ENCODE peak calls at places on chromosomes 16 and 17, in five cellular contexts. One of them, this sample, is unnamed.

GRCh38 chr16:70569752-70570151 is 46.1 kb downstream of the SF3B3 start:
- DNase-seq in AG09309: no peak
- DNase-seq in choroid plexus epithelial cell: no peak
- DNase-seq in esophagus squamous epithelium: no peak
- DNase-seq in endothelial cell of umbilical vein: no peak
- DNase-seq in this sample: no peak

GRCh38 chr17:73237714-73238113 is 24.0 kb downstream of the CPSF4L start:
- DNase-seq in AG09309: no peak
- DNase-seq in choroid plexus epithelial cell: no peak
- DNase-seq in esophagus squamous epithelium: no peak
- DNase-seq in endothelial cell of umbilical vein: no peak
- DNase-seq in this sample: no peak

GRCh38 chr16:1152651-1153259 is at the start of gene CACNA1H:
- DNase-seq in AG09309: no peak
- DNase-seq in choroid plexus epithelial cell: no peak
- DNase-seq in esophagus squamous epithelium: no peak
- DNase-seq in endothelial cell of umbilical vein: no peak
- DNase-seq in this sample: no peak

GRCh38 chr17:34797724-34798123 is 163.5 kb downstream of the CCT6B start:
- DNase-seq in AG09309: no peak
- DNase-seq in choroid plexus epithelial cell: peak; percentile 7
- DNase-seq in esophagus squamous epithelium: no peak
- DNase-seq in endothelial cell of umbilical vein: peak; percentile 5
- DNase-seq in this sample: no peak

GRCh38 chr17:3039748-3040147 is 23.7 kb downstream of the OR1D5 start:
- DNase-seq in AG09309: no peak
- DNase-seq in choroid plexus epithelial cell: no peak
- DNase-seq in esophagus squamous epithelium: no peak
- DNase-seq in endothelial cell of umbilical vein: no peak
- DNase-seq in this sample: no peak

GRCh38 chr17:34930283-34930682 is 31.0 kb downstream of the CCT6B start:
- DNase-seq in AG09309: no peak
- DNase-seq in choroid plexus epithelial cell: no peak
- DNase-seq in esophagus squamous epithelium: no peak
- DNase-seq in endothelial cell of umbilical vein: no peak
- DNase-seq in this sample: no peak

GRCh38 chr17:19561697-19562318 is 28.2 kb downstream of the SLC47A1 start:
- DNase-seq in AG09309: no peak
- DNase-seq in choroid plexus epithelial cell: no peak
- DNase-seq in esophagus squamous epithelium: no peak
- DNase-seq in endothelial cell of umbilical vein: no peak
- DNase-seq in this sample: no peak

GRCh38 chr17:13862341-13862740 is 207.0 kb upstream of the COX10 start:
- DNase-seq in AG09309: no peak
- DNase-seq in choroid plexus epithelial cell: no peak
- DNase-seq in esophagus squamous epithelium: no peak
- DNase-seq in endothelial cell of umbilical vein: no peak
- DNase-seq in this sample: no peak

GRCh38 chr17:72237223-72237622 is 116.4 kb downstream of the SOX9 start:
- DNase-seq in AG09309: no peak
- DNase-seq in choroid plexus epithelial cell: no peak
- DNase-seq in esophagus squamous epithelium: no peak
- DNase-seq in endothelial cell of umbilical vein: no peak
- DNase-seq in this sample: no peak

GRCh38 chr17:69637399-69638165 is 223.1 kb downstream of the MAP2K6 start:
- DNase-seq in AG09309: peak; percentile 38
- DNase-seq in choroid plexus epithelial cell: peak; percentile 16
- DNase-seq in esophagus squamous epithelium: no peak
- DNase-seq in endothelial cell of umbilical vein: no peak
- DNase-seq in this sample: peak; percentile 29

GRCh38 chr17:19338031-19338990 is 24.2 kb downstream of the B9D1 start:
- DNase-seq in AG09309: no peak
- DNase-seq in choroid plexus epithelial cell: peak; percentile 52
- DNase-seq in esophagus squamous epithelium: no peak
- DNase-seq in endothelial cell of umbilical vein: peak; percentile 66
- DNase-seq in this sample: no peak

GRCh38 chr17:41844971-41845370 is 7.3 kb downstream of the KLHL10 start:
- DNase-seq in AG09309: no peak
- DNase-seq in choroid plexus epithelial cell: no peak
- DNase-seq in esophagus squamous epithelium: no peak
- DNase-seq in endothelial cell of umbilical vein: no peak
- DNase-seq in this sample: no peak

GRCh38 chr17:21458036-21458435 is 81.9 kb downstream of the KCNJ12 start:
- DNase-seq in AG09309: no peak
- DNase-seq in choroid plexus epithelial cell: peak; percentile 20
- DNase-seq in esophagus squamous epithelium: no peak
- DNase-seq in endothelial cell of umbilical vein: no peak
- DNase-seq in this sample: no peak

GRCh38 chr16:85338638-85338982 is 226.3 kb upstream of the CIBAR2 start:
- DNase-seq in AG09309: no peak
- DNase-seq in choroid plexus epithelial cell: no peak
- DNase-seq in esophagus squamous epithelium: no peak
- DNase-seq in endothelial cell of umbilical vein: no peak
- DNase-seq in this sample: no peak

GRCh38 chr17:14197582-14197981 is 39.1 kb downstream of the CDRT15 start:
- DNase-seq in AG09309: no peak
- DNase-seq in choroid plexus epithelial cell: no peak
- DNase-seq in esophagus squamous epithelium: no peak
- DNase-seq in endothelial cell of umbilical vein: no peak
- DNase-seq in this sample: no peak

GRCh38 chr16:568401-569258 is 1.1 kb upstream of the PIGQ start:
- DNase-seq in AG09309: no peak
- DNase-seq in choroid plexus epithelial cell: no peak
- DNase-seq in esophagus squamous epithelium: no peak
- DNase-seq in endothelial cell of umbilical vein: no peak
- DNase-seq in this sample: no peak

GRCh38 chr17:69466451-69466850 is 52.0 kb downstream of the MAP2K6 start:
- DNase-seq in AG09309: no peak
- DNase-seq in choroid plexus epithelial cell: no peak
- DNase-seq in esophagus squamous epithelium: no peak
- DNase-seq in endothelial cell of umbilical vein: no peak
- DNase-seq in this sample: no peak

GRCh38 chr17:75517277-75517865 is 1.0 kb downstream of the TSEN54 start:
- DNase-seq in AG09309: no peak
- DNase-seq in choroid plexus epithelial cell: no peak
- DNase-seq in esophagus squamous epithelium: no peak
- DNase-seq in endothelial cell of umbilical vein: no peak
- DNase-seq in this sample: no peak

GRCh38 chr16:3045758-3046505 is 429 bp upstream of the MMP25 start:
- DNase-seq in AG09309: no peak
- DNase-seq in choroid plexus epithelial cell: no peak
- DNase-seq in esophagus squamous epithelium: no peak
- DNase-seq in endothelial cell of umbilical vein: no peak
- DNase-seq in this sample: no peak

GRCh38 chr16:77660311-77660710 is 62.0 kb upstream of the NUDT7 start:
- DNase-seq in AG09309: peak; percentile 11
- DNase-seq in choroid plexus epithelial cell: peak; percentile 85
- DNase-seq in esophagus squamous epithelium: no peak
- DNase-seq in endothelial cell of umbilical vein: peak; percentile 81
- DNase-seq in this sample: no peak

GRCh38 chr16:68289621-68290329 is 21.0 kb downstream of the SLC7A6OS start:
- DNase-seq in AG09309: peak; percentile 23
- DNase-seq in choroid plexus epithelial cell: peak; percentile 23
- DNase-seq in esophagus squamous epithelium: no peak
- DNase-seq in endothelial cell of umbilical vein: peak; percentile 76
- DNase-seq in this sample: no peak

GRCh38 chr17:80169784-80170500 is at the start of gene CARD14:
- DNase-seq in AG09309: no peak
- DNase-seq in choroid plexus epithelial cell: no peak
- DNase-seq in esophagus squamous epithelium: no peak
- DNase-seq in endothelial cell of umbilical vein: no peak
- DNase-seq in this sample: no peak

GRCh38 chr16:89924298-89924924 is 1.3 kb downstream of the TUBB3 start:
- DNase-seq in AG09309: no peak
- DNase-seq in choroid plexus epithelial cell: peak; percentile 67
- DNase-seq in esophagus squamous epithelium: no peak
- DNase-seq in endothelial cell of umbilical vein: peak; percentile 16
- DNase-seq in this sample: no peak

GRCh38 chr16:64615647-64616280 is 506.1 kb downstream of the CDH11 start:
- DNase-seq in AG09309: peak; percentile 11
- DNase-seq in choroid plexus epithelial cell: peak; percentile 50
- DNase-seq in esophagus squamous epithelium: no peak
- DNase-seq in endothelial cell of umbilical vein: no peak
- DNase-seq in this sample: no peak

GRCh38 chr17:3796110-3796821 is 4.7 kb downstream of the ITGAE start:
- DNase-seq in AG09309: no peak
- DNase-seq in choroid plexus epithelial cell: no peak
- DNase-seq in esophagus squamous epithelium: no peak
- DNase-seq in endothelial cell of umbilical vein: no peak
- DNase-seq in this sample: no peak

GRCh38 chr16:12569061-12569460 is 234.6 kb downstream of the CPPED1 start:
- DNase-seq in AG09309: no peak
- DNase-seq in choroid plexus epithelial cell: no peak
- DNase-seq in esophagus squamous epithelium: no peak
- DNase-seq in endothelial cell of umbilical vein: no peak
- DNase-seq in this sample: no peak

GRCh38 chr16:53266156-53266555 is 168.1 kb upstream of the RBL2 start:
- DNase-seq in AG09309: no peak
- DNase-seq in choroid plexus epithelial cell: peak; percentile 13
- DNase-seq in esophagus squamous epithelium: no peak
- DNase-seq in endothelial cell of umbilical vein: no peak
- DNase-seq in this sample: no peak

DNA sequence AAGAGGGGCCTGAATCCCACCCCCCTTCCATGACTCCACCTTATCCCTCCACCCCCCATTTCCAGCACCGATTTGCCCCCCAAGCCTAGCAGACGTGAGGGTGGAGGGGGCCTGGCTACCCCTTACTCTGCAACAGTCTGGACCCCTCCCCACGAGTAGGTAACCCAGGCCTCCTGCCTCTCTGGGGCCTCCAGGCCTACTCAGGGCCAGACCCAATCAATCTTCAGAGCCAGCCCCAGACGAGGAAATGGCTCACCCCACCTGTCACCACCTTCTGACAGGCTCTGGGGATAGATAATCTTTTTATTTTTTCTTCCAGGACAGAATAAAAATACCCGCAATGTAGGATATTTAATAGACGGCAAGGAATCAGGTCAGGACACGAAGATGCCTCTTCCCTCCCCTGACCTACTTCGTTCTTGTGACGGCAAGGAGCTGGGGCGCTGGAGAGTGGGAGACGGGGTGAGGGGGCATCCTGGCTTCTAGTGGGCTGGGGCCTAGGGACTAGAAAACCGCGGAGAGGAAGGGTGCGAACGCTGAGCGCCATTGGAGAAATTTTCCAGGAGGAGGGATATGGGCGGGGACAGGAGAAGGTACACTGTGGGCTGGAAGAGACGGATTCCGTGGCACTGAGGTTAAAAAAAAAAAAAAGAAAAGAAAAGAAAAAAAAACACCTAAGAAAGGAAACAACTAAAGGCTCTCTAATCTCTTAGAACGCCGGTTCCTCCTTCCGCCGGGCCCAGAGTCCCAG is 872 bp upstream of the PLXDC1 start:
- DNase-seq in AG09309: no peak
- DNase-seq in choroid plexus epithelial cell: no peak
- DNase-seq in esophagus squamous epithelium: no peak
- DNase-seq in endothelial cell of umbilical vein: no peak
- DNase-seq in this sample: no peak
- H3K4me3 ChIP-seq in AG09309: peak overlapping the region; percentile 67
- H3K4me3 ChIP-seq in choroid plexus epithelial cell: peak overlapping the region; percentile 86
- H3K4me3 ChIP-seq in esophagus squamous epithelium: peak overlapping the region; percentile 74
- H3K4me3 ChIP-seq in endothelial cell of umbilical vein: no peak overlapping the region
- H3K4me3 ChIP-seq in this sample: peak overlapping the region; percentile 96

DNA sequence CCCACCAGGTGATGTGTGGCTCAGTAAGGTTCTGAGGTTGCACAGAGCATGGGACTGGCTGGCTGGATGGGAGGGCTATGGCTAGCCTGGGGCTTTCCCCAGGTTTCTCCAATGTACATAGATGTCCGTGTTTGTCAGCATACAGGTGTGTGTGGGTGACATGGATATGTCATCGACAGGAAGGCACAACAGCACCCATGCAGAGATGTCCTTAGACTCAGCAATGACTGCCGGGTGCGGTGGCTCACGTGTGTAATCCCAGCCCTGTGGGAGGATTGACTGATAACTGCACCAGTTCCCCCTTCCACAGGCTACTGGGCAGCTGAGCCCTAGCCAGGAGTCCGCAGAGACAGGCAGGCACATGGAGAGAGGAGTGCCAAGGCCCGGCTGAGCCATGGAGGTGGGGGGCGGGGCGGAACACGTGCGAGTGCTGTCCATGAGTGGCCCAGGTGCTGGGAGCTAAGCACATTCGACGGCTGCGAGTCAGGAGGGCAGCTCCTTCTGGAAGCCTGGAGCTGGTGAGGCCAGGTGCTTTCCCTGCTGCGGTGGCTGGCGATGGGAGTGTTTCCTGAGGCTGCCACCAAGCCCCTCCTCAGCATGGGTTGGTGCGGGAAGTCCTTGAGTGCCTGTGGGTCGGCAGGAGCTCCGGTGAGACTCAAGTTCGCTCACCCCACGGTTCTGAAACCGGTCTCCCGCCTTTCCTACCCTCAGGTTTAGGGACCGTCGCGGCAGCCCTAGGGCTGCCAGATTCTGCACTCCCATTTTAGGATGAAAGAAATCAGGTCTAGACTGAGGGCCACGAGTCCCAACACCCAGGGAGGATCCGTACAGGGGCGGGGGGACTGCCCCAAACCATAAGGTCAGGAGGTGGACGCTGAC is 858 bp upstream of the ASPSCR1 start:
- DNase-seq in AG09309: no peak
- DNase-seq in choroid plexus epithelial cell: no peak
- DNase-seq in esophagus squamous epithelium: no peak
- DNase-seq in endothelial cell of umbilical vein: peak; percentile 18
- DNase-seq in this sample: no peak
- TF ChIP-seq CTCF in AG09309: no peak
- TF ChIP-seq CTCF in choroid plexus epithelial cell: no peak
- TF ChIP-seq CTCF in esophagus squamous epithelium: no peak
- TF ChIP-seq CTCF in endothelial cell of umbilical vein: no peak
- TF ChIP-seq CTCF in this sample: no peak

GRCh38 chr16:80931985-80932720 is 74.5 kb downstream of the CMC2 start:
- DNase-seq in AG09309: peak; percentile 10
- DNase-seq in choroid plexus epithelial cell: peak; percentile 74
- DNase-seq in esophagus squamous epithelium: no peak
- DNase-seq in endothelial cell of umbilical vein: peak; percentile 59
- DNase-seq in this sample: no peak
- H3K4me3 ChIP-seq in AG09309: peak overlapping the region; percentile 57
- H3K4me3 ChIP-seq in choroid plexus epithelial cell: peak overlapping the region; percentile 63
- H3K4me3 ChIP-seq in esophagus squamous epithelium: peak overlapping the region; percentile 64
- H3K4me3 ChIP-seq in endothelial cell of umbilical vein: peak overlapping the region; percentile 42
- H3K4me3 ChIP-seq in this sample: peak overlapping the region; percentile 59

DNA sequence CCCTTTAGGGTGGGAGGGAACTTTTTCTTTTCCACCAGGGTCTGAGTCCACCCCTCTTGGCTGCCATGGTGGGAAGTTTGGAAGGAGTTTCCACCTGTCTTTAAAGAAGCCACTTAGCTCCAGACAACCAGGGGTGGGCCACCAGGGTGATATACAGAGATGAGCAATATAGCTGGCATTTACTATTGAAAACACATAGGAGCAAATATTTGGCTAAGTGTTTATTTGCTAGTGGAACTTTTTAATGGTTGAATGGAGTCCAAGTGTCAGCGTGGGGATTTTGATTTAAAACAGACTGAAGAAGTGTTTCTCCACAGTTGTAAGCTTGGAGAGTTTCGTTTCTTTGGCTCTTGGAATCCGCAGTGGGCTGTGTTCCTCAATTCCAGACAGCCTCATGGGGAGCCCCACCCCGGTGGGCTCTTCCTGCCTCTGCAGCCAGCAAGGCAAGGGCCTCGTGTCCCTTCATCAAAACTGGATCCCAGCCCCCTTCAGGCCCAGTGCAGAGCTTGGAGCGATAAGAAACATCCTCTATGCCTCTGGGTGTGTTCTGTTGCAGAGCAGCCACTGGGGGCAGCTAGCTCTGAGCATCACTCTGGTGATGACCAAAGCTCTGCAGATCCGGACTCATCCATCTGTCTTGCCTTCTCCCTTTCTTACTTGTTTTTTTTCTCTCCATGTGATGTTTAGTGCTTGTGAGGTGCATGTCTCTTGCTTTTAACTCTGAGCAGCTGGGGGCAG is 36.1 kb downstream of the NOG start:
- DNase-seq in AG09309: no peak
- DNase-seq in choroid plexus epithelial cell: peak; percentile 44
- DNase-seq in esophagus squamous epithelium: no peak
- DNase-seq in endothelial cell of umbilical vein: no peak
- DNase-seq in this sample: no peak
- TF ChIP-seq CTCF in AG09309: peak; percentile 46
- TF ChIP-seq CTCF in choroid plexus epithelial cell: peak; percentile 56
- TF ChIP-seq CTCF in esophagus squamous epithelium: no peak
- TF ChIP-seq CTCF in endothelial cell of umbilical vein: peak; percentile 25
- TF ChIP-seq CTCF in this sample: peak; percentile 64

This sample was measured in AG04449.